ENCODE peak calls at places on chromosomes 2 and 18, in four cellular contexts. M is transverse colon, Q is A549, S is K562. P is an unnamed sample. For H3K4me1, the result is how much of the 10 kb centered on the place peaks cover.

GRCh38 chr2:70964133-70964532 is 14.3 kb upstream of the ANKRD53 start:
- DNase-seq in Q (no peak), M (no peak), S (no peak), P (no peak)

GRCh38 chr2:54572262-54572635 is 116.1 kb downstream of the SPTBN1 start:
- DNase-seq in Q (peak), M (no peak), S (peak), P (peak)

GRCh38 chr2:84970266-84970955 is 550 bp upstream of the KCMF1 start:
- DNase-seq in M (peak), Q (no peak), S (peak), P (peak)

GRCh38 chr18:362914-363295 is 95.1 kb upstream of the THOC1 start:
- DNase-seq in Q (no peak), M (no peak), S (no peak), P (no peak)

GRCh38 chr2:129911363-129912065 is 68.0 kb upstream of the RAB6C start:
- DNase-seq in M (no peak), S (no peak), Q (no peak), P (peak)

GRCh38 chr2:209425082-209426071 is 1.5 kb downstream of the MAP2 start:
- DNase-seq in S (no peak), Q (peak), M (no peak), P (peak)

GRCh38 chr2:108534577-108535379 is 508 bp downstream of the LIMS1 start:
- DNase-seq in Q (peak), S (peak), M (peak), P (peak)

GRCh38 chr2:177245010-177245422 is 19.5 kb downstream of the NFE2L2 start:
- DNase-seq in S (peak), Q (peak), M (no peak), P (no peak)

GRCh38 chr2:240467659-240468299 is 32.3 kb downstream of the GPC1 start:
- DNase-seq in S (no peak), M (no peak), Q (no peak), P (peak)

GRCh38 chr2:17959833-17960232 is 81.4 kb downstream of the KCNS3 start:
- DNase-seq in Q (no peak), M (no peak), S (no peak), P (no peak)

GRCh38 chr2:29628078-29628765 is 293.2 kb downstream of the ALK start:
- DNase-seq in S (no peak), Q (no peak), M (no peak), P (no peak)

GRCh38 chr2:58796239-58796638 is 555.1 kb upstream of the FANCL start:
- DNase-seq in M (no peak), S (peak), Q (no peak), P (no peak)

GRCh38 chr2:188776634-188777033 is 197.5 kb upstream of the COL3A1 start:
- DNase-seq in M (no peak), Q (no peak), S (no peak), P (no peak)

GRCh38 chr2:20451346-20451745 is 4.5 kb downstream of the RHOB start:
- DNase-seq in Q (no peak), M (no peak), S (no peak), P (no peak)

GRCh38 chr2:84878896-84879594 is 1.8 kb downstream of the TRABD2A start:
- DNase-seq in M (no peak), Q (no peak), S (no peak), P (peak)

GRCh38 chr2:23475036-23475435 is 90.1 kb downstream of the KLHL29 start:
- DNase-seq in Q (no peak), S (no peak), M (no peak), P (no peak)

GRCh38 chr2:233075966-233076339 is 15.8 kb downstream of the INPP5D start:
- DNase-seq in Q (no peak), M (peak), S (no peak), P (no peak)

GRCh38 chr2:132814651-132815050 is 144.6 kb upstream of the LYPD1 start:
- DNase-seq in S (no peak), Q (no peak), M (no peak), P (no peak)

DNA sequence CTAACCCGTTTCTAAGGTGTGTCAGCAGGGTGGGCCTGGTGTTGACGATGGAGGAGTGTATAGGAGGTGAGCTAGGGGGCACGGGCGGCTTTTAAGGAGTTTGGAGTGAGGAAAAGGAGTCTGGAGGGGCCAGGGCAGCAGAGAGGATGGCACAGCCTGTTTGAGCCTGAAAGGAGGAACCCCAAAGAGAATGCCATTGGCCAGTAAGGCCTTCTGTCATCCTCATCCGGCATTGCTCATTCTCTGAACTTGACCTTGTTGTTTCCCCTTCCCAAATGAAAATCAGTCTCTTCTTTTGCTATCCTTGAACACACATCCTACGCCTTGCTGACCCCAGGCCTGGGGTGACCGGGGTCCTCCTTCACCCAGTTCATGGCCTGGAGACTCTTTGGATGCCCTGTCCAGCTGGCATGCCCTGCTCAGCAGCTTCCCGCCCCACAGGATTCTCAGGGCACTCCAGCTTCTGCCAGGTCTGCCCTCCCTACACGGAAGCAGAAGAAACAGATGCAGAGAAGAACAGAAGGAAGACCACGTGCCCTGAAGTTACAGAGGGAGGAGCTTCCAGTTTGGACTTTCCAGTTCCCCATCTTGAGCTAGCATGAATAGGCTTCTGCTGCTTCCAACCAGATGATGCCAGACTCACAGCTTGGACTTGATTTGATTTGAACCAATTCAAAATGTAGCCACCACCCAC is 20.5 kb upstream of the KIF3C start:
- DNase-seq in M (no peak), Q (no peak), S (no peak), P (no peak)
- TF ChIP-seq CTCF in M (no peak), Q (no peak), S (no peak), P (no peak)

GRCh38 chr2:28338754-28339325 is 53.8 kb upstream of the FOSL2 start:
- DNase-seq in S (no peak), Q (no peak), M (no peak), P (no peak)
- H3K4me1 ChIP-seq in S (under half), Q (under half), M (under half), P (under half)

GRCh38 chr2:62506421-62506750 is 391 bp upstream of the TMEM17 start:
- DNase-seq in Q (peak), M (no peak), S (no peak), P (no peak)
- TF ChIP-seq POLR2A in Q (no peak), M (no peak), S (no peak), P (no peak)

GRCh38 chr2:143169105-143169504 is 39.9 kb downstream of the ARHGAP15 start:
- DNase-seq in Q (no peak), M (no peak), S (no peak), P (no peak)
- TF ChIP-seq CTCF in Q (no peak), M (no peak), S (no peak), P (no peak)

GRCh38 chr2:64130333-64130732 is 13.9 kb downstream of the PELI1 start:
- DNase-seq in S (no peak), Q (no peak), M (no peak), P (no peak)

GRCh38 chr2:64128943-64129391 is 15.3 kb downstream of the PELI1 start:
- DNase-seq in M (no peak), S (no peak), Q (no peak), P (no peak)

GRCh38 chr2:64124571-64124970 is 19.6 kb downstream of the PELI1 start:
- DNase-seq in Q (no peak), S (no peak), M (no peak), P (no peak)

GRCh38 chr2:64124168-64124567 is 20.1 kb downstream of the PELI1 start:
- DNase-seq in M (no peak), S (no peak), Q (no peak), P (no peak)

DNA sequence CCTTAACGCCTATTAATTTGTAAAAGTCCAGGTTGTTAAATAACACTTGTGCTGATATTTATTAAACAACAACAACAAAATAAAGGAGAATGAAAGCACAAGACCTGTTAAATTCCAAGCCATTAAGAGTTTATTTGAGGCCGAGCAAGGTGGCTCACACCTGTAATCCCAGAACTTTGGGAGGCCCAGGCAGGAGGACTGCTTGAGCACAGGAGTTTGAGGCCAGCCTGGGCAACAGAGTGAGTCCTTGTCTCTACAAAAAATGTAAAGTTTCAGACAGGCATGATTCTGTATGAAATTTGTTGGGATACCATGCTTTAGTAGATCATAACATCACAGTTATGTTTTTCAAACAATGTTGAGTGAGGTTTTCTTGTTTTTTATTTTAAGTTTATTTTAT is 17.1 kb downstream of the PELI1 start:
- DNase-seq in S (no peak), Q (no peak), M (no peak), P (no peak)
- H3K4me1 ChIP-seq in S (under half), Q (under half), M (half or more), P (under half)

GRCh38 chr2:150480971-150481830 is 6.3 kb downstream of the RND3 start:
- DNase-seq in Q (no peak), M (no peak), S (no peak), P (no peak)

GRCh38 chr2:150483532-150483931 is 3.9 kb downstream of the RND3 start:
- DNase-seq in Q (no peak), M (no peak), S (no peak), P (no peak)

GRCh38 chr2:150482111-150482510 is 5.4 kb downstream of the RND3 start:
- DNase-seq in Q (no peak), S (no peak), M (no peak), P (no peak)

GRCh38 chr2:150484006-150484405 is 3.5 kb downstream of the RND3 start:
- DNase-seq in S (no peak), M (no peak), Q (no peak), P (no peak)

GRCh38 chr2:150482667-150483260 is 4.7 kb downstream of the RND3 start:
- DNase-seq in Q (no peak), S (no peak), M (no peak), P (no peak)
- TF ChIP-seq POLR2A in Q (no peak), S (no peak), M (no peak), P (no peak)

GRCh38 chr2:64312622-64312948 is 141.4 kb upstream of the LGALSL start:
- DNase-seq in M (no peak), S (no peak), Q (no peak), P (no peak)

GRCh38 chr2:64315561-64315960 is 138.4 kb upstream of the LGALSL start:
- DNase-seq in M (no peak), Q (no peak), S (no peak), P (no peak)

GRCh38 chr2:64313311-64313710 is 140.7 kb upstream of the LGALSL start:
- DNase-seq in Q (no peak), S (no peak), M (no peak), P (no peak)

GRCh38 chr2:64311191-64311910 is 142.6 kb upstream of the LGALSL start:
- DNase-seq in M (no peak), S (no peak), Q (no peak), P (no peak)

DNA sequence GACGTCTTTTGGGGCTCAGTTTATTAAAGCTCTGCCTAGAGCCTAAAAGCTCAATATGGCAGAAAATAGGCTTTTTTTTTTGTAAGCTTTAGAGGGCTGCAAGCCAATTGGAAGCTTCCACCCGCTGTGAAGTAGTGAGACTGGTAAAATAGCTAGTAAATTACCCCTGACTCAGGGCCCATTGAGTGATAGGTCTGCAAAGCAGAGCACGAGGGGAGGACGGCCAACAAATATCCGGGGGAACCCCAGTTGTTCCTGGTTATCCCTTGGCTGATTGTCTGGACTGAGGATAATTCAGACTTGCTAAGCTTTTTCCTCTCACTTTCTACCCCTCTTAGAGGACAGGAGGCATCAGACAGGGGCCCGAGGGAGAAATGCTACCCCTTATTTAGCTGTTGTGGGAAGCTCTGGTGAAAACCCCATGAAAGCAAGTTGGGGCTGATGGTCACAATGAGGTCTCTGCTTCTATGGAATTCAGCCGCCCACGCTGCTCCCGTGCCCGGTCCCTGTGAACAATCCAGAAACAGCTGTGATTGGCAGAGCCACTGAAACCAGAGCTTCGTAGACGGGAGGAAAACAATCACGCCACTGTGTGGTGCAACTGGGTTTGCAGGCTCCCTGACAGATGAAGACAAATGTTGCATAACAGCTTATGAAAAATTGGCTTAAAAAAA is 141.9 kb upstream of the LGALSL start:
- DNase-seq in Q (peak), S (peak), M (peak), P (peak)
- TF ChIP-seq CTCF in Q (peak), S (peak), M (peak), P (peak)

GRCh38 chr18:62784966-62785413 is 69.6 kb downstream of the PHLPP1 start:
- DNase-seq in M (no peak), Q (no peak), S (peak), P (peak)

GRCh38 chr18:62788891-62789290 is 73.5 kb downstream of the PHLPP1 start:
- DNase-seq in M (peak), S (no peak), Q (no peak), P (no peak)

GRCh38 chr18:62790836-62791772 is 75.8 kb downstream of the PHLPP1 start:
- DNase-seq in M (no peak), S (no peak), Q (no peak), P (peak)

GRCh38 chr18:62786689-62787088 is 71.3 kb downstream of the PHLPP1 start:
- DNase-seq in M (no peak), S (no peak), Q (no peak), P (no peak)

DNA sequence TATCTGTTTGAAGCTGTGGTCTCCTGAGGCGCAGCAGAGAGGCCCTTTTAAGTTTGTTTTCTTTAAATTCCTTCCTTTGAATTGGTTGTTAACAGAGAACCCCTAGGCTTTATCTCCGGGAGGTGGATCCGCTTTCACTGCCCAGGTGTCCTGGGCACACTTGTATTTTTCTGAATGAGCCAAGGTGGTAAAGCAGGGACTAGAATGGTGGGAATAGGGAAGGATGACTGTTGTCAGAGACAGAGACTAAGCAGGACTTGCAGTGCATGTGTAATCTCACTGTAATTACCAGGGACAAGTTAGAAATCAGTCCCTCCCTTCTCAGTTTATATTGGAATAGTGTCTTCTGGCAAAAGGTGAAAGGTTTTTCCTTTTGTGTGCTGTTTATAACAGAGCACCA is 72.8 kb downstream of the PHLPP1 start:
- DNase-seq in Q (no peak), S (no peak), M (no peak), P (no peak)
- H3K4me1 ChIP-seq in Q (half or more), S (under half), M (under half), P (under half)

GRCh38 chr2:238207006-238207405 is 3.5 kb upstream of the ILKAP start:
- DNase-seq in Q (no peak), M (no peak), S (no peak), P (no peak)

GRCh38 chr2:238203973-238204683 is 633 bp upstream of the ILKAP start:
- DNase-seq in S (peak), M (no peak), Q (no peak), P (no peak)

GRCh38 chr2:238202326-238203103 is 980 bp downstream of the ILKAP start:
- DNase-seq in Q (peak), M (no peak), S (peak), P (no peak)

GRCh38 chr2:238203104-238203972 is at the start of gene ILKAP:
- DNase-seq in M (peak), Q (peak), S (peak), P (peak)
- TF ChIP-seq POLR2A in M (peak), Q (peak), S (peak), P (peak)

GRCh38 chr18:69916412-69916811 is 31.3 kb downstream of the CD226 start:
- DNase-seq in Q (peak), S (no peak), M (no peak), P (no peak)
- TF ChIP-seq CTCF in Q (no peak), S (no peak), M (no peak), P (no peak)

P was measured in adrenal gland.